ENCODE peak calls at places on chromosome 14, in four cellular contexts. W, E, J and I are unnamed samples. For H3K27me3, the result is how much of the 10 kb centered on the place peaks cover.

GRCh38 chr14:68774771-68775613 is 17.9 kb downstream of the ZFP36L1 start:
- DNase-seq in W (no peak), E (peak), J (no peak), I (no peak)

GRCh38 chr14:24900281-24900868 is 149.6 kb downstream of the STXBP6 start:
- DNase-seq in W (no peak), E (no peak), J (no peak), I (no peak)

GRCh38 chr14:39491134-39491541 is 58.9 kb upstream of the FBXO33 start:
- DNase-seq in W (no peak), E (no peak), J (no peak), I (no peak)

GRCh38 chr14:54447231-54447692 is 6.1 kb upstream of the CNIH1 start:
- DNase-seq in W (no peak), E (no peak), J (no peak), I (no peak)

GRCh38 chr14:94355191-94355794 is 32.2 kb upstream of the SERPINA6 start:
- DNase-seq in W (peak), E (peak), J (peak), I (no peak)

GRCh38 chr14:77023001-77023996 is 5.2 kb downstream of the IRF2BPL start:
- DNase-seq in W (no peak), E (peak), J (no peak), I (peak)

GRCh38 chr14:56474419-56475022 is 105.1 kb upstream of the TMEM260 start:
- DNase-seq in W (no peak), E (no peak), J (no peak), I (no peak)

GRCh38 chr14:72715910-72716268 is 178.0 kb downstream of the DPF3 start:
- DNase-seq in W (no peak), E (no peak), J (peak), I (no peak)

GRCh38 chr14:84197704-84198103 is 1332.2 kb upstream of the FLRT2 start:
- DNase-seq in W (no peak), E (no peak), J (no peak), I (no peak)

GRCh38 chr14:99541677-99542470 is 60.7 kb downstream of the CCNK start:
- DNase-seq in W (no peak), E (no peak), J (no peak), I (peak)

GRCh38 chr14:64960762-64961276 is 11.3 kb downstream of the RAB15 start:
- DNase-seq in W (no peak), E (peak), J (no peak), I (no peak)
- TF ChIP-seq CTCF in W (no peak), E (no peak), J (no peak), I (peak)

DNA sequence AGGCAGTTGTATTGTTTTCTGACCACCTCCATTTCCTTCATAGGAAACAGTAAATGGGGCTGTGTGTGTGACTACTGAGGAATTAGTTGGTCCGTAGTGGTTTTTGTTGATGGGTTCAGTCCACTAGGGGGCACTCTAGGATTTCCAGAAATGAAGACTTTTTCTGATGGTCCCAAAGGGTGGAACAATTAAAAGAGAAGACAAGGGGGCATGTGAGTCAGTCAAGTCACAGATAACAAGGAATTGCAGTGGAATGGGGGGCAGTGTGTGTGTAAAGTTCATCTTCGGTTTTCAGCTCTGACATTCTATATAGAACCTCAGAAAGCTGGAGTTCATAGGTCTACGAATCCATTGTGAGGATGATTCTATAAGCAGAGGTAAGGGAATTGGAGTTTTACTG is 186.6 kb upstream of the OR4E1 start:
- DNase-seq in W (no peak), E (no peak), J (no peak), I (no peak)
- H3K27me3 ChIP-seq in W (under half), E (under half), J (under half), I (under half)

GRCh38 chr14:58129208-58129607 is 22.8 kb downstream of the ARMH4 start:
- DNase-seq in W (no peak), E (no peak), J (no peak), I (no peak)
- TF ChIP-seq CTCF in W (no peak), E (no peak), J (no peak), I (peak)

DNA sequence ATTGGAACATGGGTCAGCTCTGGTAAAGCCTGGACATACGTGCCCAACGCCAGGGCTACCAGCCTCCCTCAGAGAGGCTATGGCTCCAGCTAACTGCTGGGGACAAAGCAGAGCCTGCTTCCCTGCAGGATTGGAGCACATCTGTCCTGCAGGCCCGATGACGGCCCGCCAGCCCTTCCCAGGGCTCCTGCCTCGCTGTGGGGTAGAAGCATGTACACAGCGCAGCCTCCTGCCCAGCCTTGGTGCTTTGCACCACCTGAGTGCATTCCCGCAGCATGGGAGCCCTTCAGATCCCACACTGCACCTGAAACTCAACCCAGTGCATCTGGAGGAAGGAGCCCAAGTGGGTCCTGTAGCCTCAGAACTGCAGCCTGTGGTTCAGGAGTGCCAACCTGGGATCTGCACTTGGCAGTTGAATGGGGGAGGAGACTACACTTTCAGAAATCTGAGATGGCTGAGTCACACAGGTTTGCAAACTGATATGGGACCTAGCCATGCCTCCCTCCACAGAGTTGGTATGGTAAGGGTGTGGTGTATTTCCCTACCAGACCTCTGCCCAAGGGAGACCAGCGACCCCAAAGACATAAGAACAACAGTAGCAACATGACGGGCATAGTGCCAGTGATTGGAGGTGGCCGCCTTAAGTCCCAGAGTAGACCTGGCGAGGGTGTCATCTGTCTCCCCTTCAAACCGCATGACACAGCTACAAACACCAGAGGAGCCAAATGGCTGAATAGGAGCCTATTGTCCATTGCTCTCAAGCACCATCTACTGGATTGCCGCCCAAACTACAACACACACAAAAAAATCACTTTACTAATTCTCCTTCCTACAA is 273.9 kb upstream of the MIS18BP1 start:
- DNase-seq in W (no peak), E (peak), J (no peak), I (peak)
- H3K27me3 ChIP-seq in W (under half), E (under half), J (under half), I (under half)

GRCh38 chr14:23326491-23327332 is 5.5 kb downstream of the PABPN1 start:
- DNase-seq in W (no peak), E (no peak), J (no peak), I (no peak)
- TF ChIP-seq CTCF in W (no peak), E (no peak), J (no peak), I (no peak)

DNA sequence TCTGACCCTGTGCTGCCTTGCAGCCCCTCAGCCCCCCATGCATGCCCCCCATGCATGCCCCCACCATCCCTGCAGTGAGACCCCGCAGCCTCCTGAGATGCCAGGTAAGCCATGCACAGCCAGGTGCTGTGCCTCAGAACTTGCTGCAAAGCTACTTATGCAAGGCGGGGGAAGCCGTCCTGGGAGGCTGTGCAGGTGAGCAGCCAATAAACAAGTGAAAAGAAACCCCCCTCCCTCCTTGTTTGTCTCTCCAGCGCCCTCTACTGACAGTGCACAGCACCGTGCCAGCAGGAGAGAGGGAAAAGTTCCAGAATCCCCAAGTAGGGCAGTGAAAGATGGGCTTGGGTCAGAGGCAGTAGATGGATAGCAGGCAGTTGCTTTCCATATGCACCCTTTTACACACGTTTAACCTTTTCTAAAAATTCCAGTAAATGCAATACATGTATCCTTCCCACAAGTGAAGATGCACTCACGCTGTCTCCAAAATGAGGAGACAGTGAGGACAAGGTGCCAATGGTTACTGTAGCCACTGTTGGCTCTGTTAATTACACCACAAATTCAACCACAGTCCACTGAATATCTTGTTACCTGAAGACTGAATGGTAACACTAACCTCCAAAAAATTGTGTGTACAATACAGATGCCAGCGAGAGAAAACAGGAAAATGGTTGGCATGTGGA is 18.0 kb downstream of the TNFAIP2 start:
- DNase-seq in W (peak), E (peak), J (peak), I (no peak)
- H3K27me3 ChIP-seq in W (under half), E (under half), J (under half), I (under half)

DNA sequence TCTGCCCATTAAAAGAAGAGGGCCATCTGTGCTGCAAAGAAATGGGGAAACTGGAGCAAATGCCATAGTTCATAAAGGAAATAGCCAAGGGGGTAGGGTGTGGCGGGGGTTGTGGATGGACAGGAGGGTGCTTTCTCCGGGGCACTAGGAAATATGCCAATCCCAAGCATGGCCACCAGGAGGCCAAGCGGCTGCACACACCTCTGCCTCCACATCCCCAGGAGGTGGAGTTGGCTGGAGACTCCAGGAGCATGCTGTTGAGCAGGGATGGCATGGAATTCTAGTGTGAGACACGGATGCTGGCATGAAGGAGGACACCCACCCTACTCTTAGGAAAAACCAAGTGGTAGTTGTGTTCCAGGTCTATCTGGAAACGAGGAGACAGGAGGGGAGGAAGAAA is 25.2 kb downstream of the NID2 start:
- DNase-seq in W (no peak), E (peak), J (no peak), I (peak)
- TF ChIP-seq CTCF in W (no peak), E (no peak), J (peak), I (peak)

DNA sequence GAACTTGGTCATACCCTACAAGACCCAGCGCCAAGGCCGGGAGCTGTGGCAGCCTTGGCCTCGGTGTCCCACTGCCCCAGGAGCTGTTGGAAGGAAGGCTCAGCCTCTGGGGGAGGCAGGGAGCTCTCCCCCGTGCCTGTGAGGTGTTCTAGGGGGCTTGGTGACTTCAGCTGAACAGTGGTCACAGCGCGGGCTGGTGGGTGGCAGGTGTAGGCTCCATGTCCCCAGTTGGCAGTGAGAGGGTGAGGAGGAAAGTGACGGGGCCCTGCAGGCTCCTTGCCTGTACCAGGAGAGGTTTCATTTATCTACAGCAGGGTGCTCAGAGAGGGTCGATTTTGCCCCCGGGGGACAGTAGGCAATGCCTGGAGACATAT is 47.5 kb downstream of the DLK1 start:
- DNase-seq in W (no peak), E (no peak), J (no peak), I (no peak)
- H3K27me3 ChIP-seq in W (under half), E (under half), J (under half), I (under half)

GRCh38 chr14:104157303-104157928 is 19.0 kb downstream of the KIF26A start:
- DNase-seq in W (no peak), E (no peak), J (no peak), I (peak)
- TF ChIP-seq CTCF in W (no peak), E (no peak), J (no peak), I (peak)

GRCh38 chr14:96586056-96586455 is 83.9 kb downstream of the PAPOLA start:
- DNase-seq in W (no peak), E (no peak), J (no peak), I (no peak)
- H3K27me3 ChIP-seq in W (under half), E (under half), J (under half), I (under half)